ENCODE peak calls at places on chromosomes 2 and 18, in four cellular contexts. V is HAP-1, D is fibroblast of mammary gland, J is astrocyte of the spinal cord. W is an unnamed sample.
A peak's percentile ranks its signal among the peaks of the same experiment; 100 is the strongest.

GRCh38 chr2:216387262-216387661 is 15.0 kb upstream of the MARCHF4 start:
- DNase-seq in V (no peak), D (no peak), J (no peak), W (no peak)

GRCh38 chr18:34251919-34252318 is 27.2 kb upstream of the NOL4 start:
- DNase-seq in V (no peak), D (no peak), J (no peak), W (no peak)

GRCh38 chr2:88077076-88077475 is 9.5 kb downstream of the SMYD1 start:
- DNase-seq in V (no peak), D (no peak), J (no peak), W (no peak)

GRCh38 chr2:162474006-162474405 is 130.1 kb downstream of the GCA start:
- DNase-seq in V (peak; percentile 50), D (no peak), J (no peak), W (no peak)

GRCh38 chr18:63905361-63905760 is 2.4 kb upstream of the SERPINB10 start:
- DNase-seq in V (no peak), D (no peak), J (no peak), W (no peak)

GRCh38 chr2:101520246-101520645 is 45.3 kb upstream of the RFX8 start:
- DNase-seq in V (no peak), D (peak; percentile 73), J (peak; percentile 55), W (peak; percentile 63)

GRCh38 chr2:88871336-88871735 is 179.9 kb downstream of the RPIA start:
- DNase-seq in V (no peak), D (no peak), J (no peak), W (no peak)

GRCh38 chr2:200159829-200160781 is 146.4 kb upstream of the SPATS2L start:
- DNase-seq in V (no peak), D (peak; percentile 69), J (peak; percentile 52), W (peak; percentile 58)

GRCh38 chr2:69031466-69031865 is 18.5 kb downstream of the ANTXR1 start:
- DNase-seq in V (peak; percentile 58), D (no peak), J (no peak), W (no peak)

GRCh38 chr2:20186078-20186854 is 38.7 kb downstream of the SDC1 start:
- DNase-seq in V (no peak), D (peak; percentile 30), J (peak; percentile 75), W (no peak)

GRCh38 chr2:234399451-234400246 is 97.2 kb downstream of the ARL4C start:
- DNase-seq in V (no peak), D (no peak), J (peak; percentile 74), W (no peak)

GRCh38 chr2:39515897-39516346 is 78.8 kb upstream of the MAP4K3 start:
- DNase-seq in V (no peak), D (no peak), J (no peak), W (no peak)

GRCh38 chr2:236862961-236863728 is 222.5 kb upstream of the COPS8 start:
- DNase-seq in V (no peak), D (peak; percentile 97), J (peak; percentile 81), W (peak; percentile 96)

GRCh38 chr2:79219383-79219988 is 59.9 kb upstream of the REG3A start:
- DNase-seq in V (peak; percentile 18), D (peak; percentile 59), J (peak; percentile 29), W (peak; percentile 3)

GRCh38 chr18:48099481-48100167 is 169.2 kb upstream of the SMAD2 start:
- DNase-seq in V (no peak), D (no peak), J (no peak), W (no peak)

GRCh38 chr2:32008811-32009478 is 1.9 kb downstream of the MEMO1 start:
- DNase-seq in V (peak; percentile 55), D (peak; percentile 27), J (peak; percentile 46), W (peak; percentile 39)

GRCh38 chr2:190538201-190538600 is 3.7 kb upstream of the NEMP2 start:
- DNase-seq in V (no peak), D (no peak), J (no peak), W (no peak)

GRCh38 chr2:201855356-201855755 is 49.0 kb downstream of the CDK15 start:
- DNase-seq in V (no peak), D (peak; percentile 22), J (no peak), W (no peak)

GRCh38 chr18:41391616-41392610 is 563.1 kb upstream of the PIK3C3 start:
- DNase-seq in V (peak; percentile 84), D (peak; percentile 49), J (peak; percentile 75), W (peak; percentile 56)

GRCh38 chr2:225998653-225999052 is 599.1 kb downstream of the NYAP2 start:
- DNase-seq in V (no peak), D (peak; percentile 23), J (peak; percentile 13), W (no peak)

GRCh38 chr18:63867368-63867767 is 20.1 kb upstream of the SERPINB2 start:
- DNase-seq in V (no peak), D (no peak), J (no peak), W (peak; percentile 12)

GRCh38 chr18:12621737-12622306 is 36.1 kb downstream of the SPIRE1 start:
- DNase-seq in V (no peak), D (peak; percentile 99), J (peak; percentile 65), W (peak; percentile 86)

GRCh38 chr2:221792971-221793670 is 221.0 kb upstream of the EPHA4 start:
- DNase-seq in V (peak; percentile 77), D (no peak), J (no peak), W (no peak)

GRCh38 chr2:236449167-236449586 is 120.4 kb upstream of the ACKR3 start:
- DNase-seq in V (no peak), D (no peak), J (no peak), W (no peak)

GRCh38 chr2:147464737-147465437 is 379.9 kb upstream of the ACVR2A start:
- DNase-seq in V (peak; percentile 26), D (no peak), J (no peak), W (no peak)

GRCh38 chr18:58682429-58683069 is 11.3 kb downstream of the MALT1 start:
- DNase-seq in V (no peak), D (peak; percentile 83), J (peak; percentile 90), W (peak; percentile 77)

GRCh38 chr2:134457353-134457752 is 203.5 kb downstream of the MGAT5 start:
- DNase-seq in V (no peak), D (no peak), J (no peak), W (no peak)

GRCh38 chr2:184425083-184425482 is 173.2 kb upstream of the ZNF804A start:
- DNase-seq in V (no peak), D (peak; percentile 7), J (no peak), W (no peak)

GRCh38 chr2:190407246-190407661 is 901 bp upstream of the MFSD6 start:
- DNase-seq in V (no peak), D (no peak), J (no peak), W (no peak)

GRCh38 chr2:196954001-196954400 is 27.5 kb upstream of the PGAP1 start:
- DNase-seq in V (peak; percentile 21), D (no peak), J (no peak), W (no peak)

GRCh38 chr2:162029287-162029901 is 44.6 kb downstream of the DPP4 start:
- DNase-seq in V (no peak), D (peak; percentile 92), J (peak; percentile 34), W (peak; percentile 94)

GRCh38 chr18:7814754-7815315 is 247.7 kb downstream of the PTPRM start:
- DNase-seq in V (no peak), D (no peak), J (no peak), W (no peak)

GRCh38 chr2:17791121-17791902 is 24.9 kb upstream of the MSGN1 start:
- DNase-seq in V (no peak), D (peak; percentile 83), J (peak; percentile 61), W (peak; percentile 59)
- H3K4me3 ChIP-seq in V (no peak overlapping the region), D (no peak overlapping the region), J (no peak overlapping the region), W (no peak overlapping the region)

GRCh38 chr2:132623096-132623839 is 46.7 kb downstream of the LYPD1 start:
- DNase-seq in V (no peak), D (peak; percentile 61), J (peak; percentile 85), W (peak; percentile 11)
- H3K4me3 ChIP-seq in V (no peak overlapping the region), D (no peak overlapping the region), J (no peak overlapping the region), W (no peak overlapping the region)

GRCh38 chr2:9627310-9627709 is 3.5 kb downstream of the YWHAQ start:
- DNase-seq in V (no peak), D (peak; percentile 55), J (no peak), W (peak; percentile 31)
- H3K4me3 ChIP-seq in V (no peak overlapping the region), D (no peak overlapping the region), J (no peak overlapping the region), W (no peak overlapping the region)

GRCh38 chr2:70553334-70553583 is 367 bp downstream of the TGFA start:
- DNase-seq in V (no peak), D (no peak), J (no peak), W (no peak)

GRCh38 chr2:70552501-70553333 is 909 bp downstream of the TGFA start:
- DNase-seq in V (no peak), D (no peak), J (no peak), W (peak; percentile 12)

GRCh38 chr2:70549064-70549710 is 4.4 kb downstream of the TGFA start:
- DNase-seq in V (no peak), D (no peak), J (no peak), W (no peak)

GRCh38 chr2:70549962-70550361 is 3.7 kb downstream of the TGFA start:
- DNase-seq in V (no peak), D (no peak), J (no peak), W (no peak)

GRCh38 chr2:70551156-70551555 is 2.5 kb downstream of the TGFA start:
- DNase-seq in V (no peak), D (no peak), J (no peak), W (no peak)
- H3K4me3 ChIP-seq in V (no peak overlapping the region), D (no peak overlapping the region), J (no peak overlapping the region), W (no peak overlapping the region)